ENCODE peak calls at places on chromosomes 13 and 19, in eight cellular contexts. M, K, Z, X, C, W, A and I are unnamed samples.

GRCh38 chr19:50624949-50625600 is 14.6 kb downstream of the SYT3 start:
- DNase-seq in M (no peak), K (no peak), Z (no peak), X (no peak), C (no peak), W (no peak), A (no peak), I (no peak)

GRCh38 chr19:4186087-4186993 is 3.9 kb downstream of the ANKRD24 start:
- DNase-seq in M (peak), K (peak), Z (no peak), X (peak), C (peak), W (peak), A (peak), I (peak)

GRCh38 chr19:46271488-46272197 is 25.2 kb upstream of the HIF3A start:
- DNase-seq in M (no peak), K (peak), Z (peak), X (no peak), C (peak), W (no peak), A (peak), I (no peak)

GRCh38 chr19:11624064-11624463 is 26.8 kb downstream of the ZNF627 start:
- DNase-seq in M (no peak), K (no peak), Z (no peak), X (no peak), C (peak), W (no peak), A (peak), I (peak)

GRCh38 chr19:23914402-23915286 is at the start of gene ZNF726:
- DNase-seq in M (peak), K (peak), Z (peak), X (peak), C (peak), W (peak), A (peak), I (no peak)

GRCh38 chr13:73591861-73592260 is 533.1 kb downstream of the KLF5 start:
- DNase-seq in M (no peak), K (no peak), Z (no peak), X (no peak), C (no peak), W (no peak), A (no peak), I (no peak)

GRCh38 chr13:49329831-49330545 is 82.3 kb downstream of the CDADC1 start:
- DNase-seq in M (no peak), K (no peak), Z (no peak), X (no peak), C (no peak), W (no peak), A (no peak), I (no peak)

GRCh38 chr13:85896516-85897450 is 97.6 kb upstream of the SLITRK6 start:
- DNase-seq in M (no peak), K (peak), Z (no peak), X (no peak), C (no peak), W (no peak), A (no peak), I (no peak)

GRCh38 chr13:113860051-113860471 is 3.8 kb downstream of the GAS6 start:
- DNase-seq in M (no peak), K (no peak), Z (no peak), X (no peak), C (no peak), W (no peak), A (no peak), I (peak)